ENCODE peak calls at places on chromosomes 11 and 22, in seven cellular contexts. One of them, this sample, is unnamed.

GRCh38 chr11:71384561-71384960 is 63.6 kb downstream of the DHCR7 start:
- DNase-seq in activated CD4-positive, alpha-beta T cell treated with anti-CD3 and anti-CD28 coated beads, Interleukin-2, amount 50 U/mL, for 4 hours: no peak
- DNase-seq in activated CD8-positive, alpha-beta T cell treated with anti-CD3 and anti-CD28 coated beads, Interleukin-2, amount 10 ng/mL, durations not matched to agents 7 days and 5 days: no peak
- DNase-seq in WTC11: no peak
- DNase-seq in EH: no peak
- DNase-seq in activated naive CD4-positive, alpha-beta T cell: no peak
- DNase-seq in naive B cell: no peak
- DNase-seq in this sample: no peak

GRCh38 chr22:41974691-41975290 is 5.5 kb downstream of the SEPTIN3 start:
- DNase-seq in activated CD4-positive, alpha-beta T cell treated with anti-CD3 and anti-CD28 coated beads, Interleukin-2, amount 50 U/mL, for 4 hours: no peak
- DNase-seq in activated CD8-positive, alpha-beta T cell treated with anti-CD3 and anti-CD28 coated beads, Interleukin-2, amount 10 ng/mL, durations not matched to agents 7 days and 5 days: no peak
- DNase-seq in WTC11: no peak
- DNase-seq in EH: no peak
- DNase-seq in activated naive CD4-positive, alpha-beta T cell: no peak
- DNase-seq in naive B cell: no peak
- DNase-seq in this sample: no peak

GRCh38 chr22:28105396-28105795 is 186.3 kb upstream of the PITPNB start:
- DNase-seq in activated CD4-positive, alpha-beta T cell treated with anti-CD3 and anti-CD28 coated beads, Interleukin-2, amount 50 U/mL, for 4 hours: no peak
- DNase-seq in activated CD8-positive, alpha-beta T cell treated with anti-CD3 and anti-CD28 coated beads, Interleukin-2, amount 10 ng/mL, durations not matched to agents 7 days and 5 days: no peak
- DNase-seq in WTC11: no peak
- DNase-seq in EH: no peak
- DNase-seq in activated naive CD4-positive, alpha-beta T cell: no peak
- DNase-seq in naive B cell: no peak
- DNase-seq in this sample: no peak

GRCh38 chr22:46381142-46381541 is 45.6 kb downstream of the TRMU start:
- DNase-seq in activated CD4-positive, alpha-beta T cell treated with anti-CD3 and anti-CD28 coated beads, Interleukin-2, amount 50 U/mL, for 4 hours: no peak
- DNase-seq in activated CD8-positive, alpha-beta T cell treated with anti-CD3 and anti-CD28 coated beads, Interleukin-2, amount 10 ng/mL, durations not matched to agents 7 days and 5 days: no peak
- DNase-seq in WTC11: no peak
- DNase-seq in EH: peak; percentile 59
- DNase-seq in activated naive CD4-positive, alpha-beta T cell: no peak
- DNase-seq in naive B cell: no peak
- DNase-seq in this sample: no peak

GRCh38 chr11:1858154-1858553 is 5.3 kb downstream of the LSP1 start:
- DNase-seq in activated CD4-positive, alpha-beta T cell treated with anti-CD3 and anti-CD28 coated beads, Interleukin-2, amount 50 U/mL, for 4 hours: no peak
- DNase-seq in activated CD8-positive, alpha-beta T cell treated with anti-CD3 and anti-CD28 coated beads, Interleukin-2, amount 10 ng/mL, durations not matched to agents 7 days and 5 days: no peak
- DNase-seq in WTC11: no peak
- DNase-seq in EH: no peak
- DNase-seq in activated naive CD4-positive, alpha-beta T cell: no peak
- DNase-seq in naive B cell: no peak
- DNase-seq in this sample: no peak

GRCh38 chr22:37985050-37985585 is 763 bp upstream of the SOX10 start:
- DNase-seq in activated CD4-positive, alpha-beta T cell treated with anti-CD3 and anti-CD28 coated beads, Interleukin-2, amount 50 U/mL, for 4 hours: no peak
- DNase-seq in activated CD8-positive, alpha-beta T cell treated with anti-CD3 and anti-CD28 coated beads, Interleukin-2, amount 10 ng/mL, durations not matched to agents 7 days and 5 days: no peak
- DNase-seq in WTC11: no peak
- DNase-seq in EH: no peak
- DNase-seq in activated naive CD4-positive, alpha-beta T cell: no peak
- DNase-seq in naive B cell: no peak
- DNase-seq in this sample: no peak

GRCh38 chr11:120151536-120151935 is 13.6 kb upstream of the TRIM29 start:
- DNase-seq in activated CD4-positive, alpha-beta T cell treated with anti-CD3 and anti-CD28 coated beads, Interleukin-2, amount 50 U/mL, for 4 hours: no peak
- DNase-seq in activated CD8-positive, alpha-beta T cell treated with anti-CD3 and anti-CD28 coated beads, Interleukin-2, amount 10 ng/mL, durations not matched to agents 7 days and 5 days: no peak
- DNase-seq in WTC11: no peak
- DNase-seq in EH: peak; percentile 12
- DNase-seq in activated naive CD4-positive, alpha-beta T cell: no peak
- DNase-seq in naive B cell: no peak
- DNase-seq in this sample: no peak

GRCh38 chr22:36467946-36468345 is 13.5 kb downstream of the TXN2 start:
- DNase-seq in activated CD4-positive, alpha-beta T cell treated with anti-CD3 and anti-CD28 coated beads, Interleukin-2, amount 50 U/mL, for 4 hours: no peak
- DNase-seq in activated CD8-positive, alpha-beta T cell treated with anti-CD3 and anti-CD28 coated beads, Interleukin-2, amount 10 ng/mL, durations not matched to agents 7 days and 5 days: no peak
- DNase-seq in WTC11: no peak
- DNase-seq in EH: peak; percentile 97
- DNase-seq in activated naive CD4-positive, alpha-beta T cell: no peak
- DNase-seq in naive B cell: no peak
- DNase-seq in this sample: peak; percentile 82

GRCh38 chr22:20904008-20904979 is 12.9 kb upstream of the CRKL start:
- DNase-seq in activated CD4-positive, alpha-beta T cell treated with anti-CD3 and anti-CD28 coated beads, Interleukin-2, amount 50 U/mL, for 4 hours: no peak
- DNase-seq in activated CD8-positive, alpha-beta T cell treated with anti-CD3 and anti-CD28 coated beads, Interleukin-2, amount 10 ng/mL, durations not matched to agents 7 days and 5 days: no peak
- DNase-seq in WTC11: no peak
- DNase-seq in EH: peak; percentile 88
- DNase-seq in activated naive CD4-positive, alpha-beta T cell: no peak
- DNase-seq in naive B cell: no peak
- DNase-seq in this sample: peak; percentile 31

GRCh38 chr22:17387356-17387755 is 18.1 kb downstream of the CECR2 start:
- DNase-seq in activated CD4-positive, alpha-beta T cell treated with anti-CD3 and anti-CD28 coated beads, Interleukin-2, amount 50 U/mL, for 4 hours: no peak
- DNase-seq in activated CD8-positive, alpha-beta T cell treated with anti-CD3 and anti-CD28 coated beads, Interleukin-2, amount 10 ng/mL, durations not matched to agents 7 days and 5 days: no peak
- DNase-seq in WTC11: no peak
- DNase-seq in EH: no peak
- DNase-seq in activated naive CD4-positive, alpha-beta T cell: no peak
- DNase-seq in naive B cell: no peak
- DNase-seq in this sample: no peak

GRCh38 chr11:130813196-130813595 is 103.1 kb downstream of the SNX19 start:
- DNase-seq in activated CD4-positive, alpha-beta T cell treated with anti-CD3 and anti-CD28 coated beads, Interleukin-2, amount 50 U/mL, for 4 hours: no peak
- DNase-seq in activated CD8-positive, alpha-beta T cell treated with anti-CD3 and anti-CD28 coated beads, Interleukin-2, amount 10 ng/mL, durations not matched to agents 7 days and 5 days: no peak
- DNase-seq in WTC11: no peak
- DNase-seq in EH: no peak
- DNase-seq in activated naive CD4-positive, alpha-beta T cell: no peak
- DNase-seq in naive B cell: no peak
- DNase-seq in this sample: no peak

GRCh38 chr22:44483878-44484277 is 14.2 kb downstream of the RTL6 start:
- DNase-seq in activated CD4-positive, alpha-beta T cell treated with anti-CD3 and anti-CD28 coated beads, Interleukin-2, amount 50 U/mL, for 4 hours: no peak
- DNase-seq in activated CD8-positive, alpha-beta T cell treated with anti-CD3 and anti-CD28 coated beads, Interleukin-2, amount 10 ng/mL, durations not matched to agents 7 days and 5 days: peak; percentile 9
- DNase-seq in WTC11: no peak
- DNase-seq in EH: no peak
- DNase-seq in activated naive CD4-positive, alpha-beta T cell: no peak
- DNase-seq in naive B cell: no peak
- DNase-seq in this sample: no peak

GRCh38 chr11:1102221-1102971 is 27.7 kb downstream of the MUC2 start:
- DNase-seq in activated CD4-positive, alpha-beta T cell treated with anti-CD3 and anti-CD28 coated beads, Interleukin-2, amount 50 U/mL, for 4 hours: no peak
- DNase-seq in activated CD8-positive, alpha-beta T cell treated with anti-CD3 and anti-CD28 coated beads, Interleukin-2, amount 10 ng/mL, durations not matched to agents 7 days and 5 days: no peak
- DNase-seq in WTC11: no peak
- DNase-seq in EH: no peak
- DNase-seq in activated naive CD4-positive, alpha-beta T cell: no peak
- DNase-seq in naive B cell: no peak
- DNase-seq in this sample: no peak

GRCh38 chr11:124474079-124474478 is 28.6 kb upstream of the OR8B8 start:
- DNase-seq in activated CD4-positive, alpha-beta T cell treated with anti-CD3 and anti-CD28 coated beads, Interleukin-2, amount 50 U/mL, for 4 hours: no peak
- DNase-seq in activated CD8-positive, alpha-beta T cell treated with anti-CD3 and anti-CD28 coated beads, Interleukin-2, amount 10 ng/mL, durations not matched to agents 7 days and 5 days: no peak
- DNase-seq in WTC11: no peak
- DNase-seq in EH: no peak
- DNase-seq in activated naive CD4-positive, alpha-beta T cell: no peak
- DNase-seq in naive B cell: no peak
- DNase-seq in this sample: no peak

GRCh38 chr22:23695748-23696325 is 5.0 kb downstream of the RGL4 start:
- DNase-seq in activated CD4-positive, alpha-beta T cell treated with anti-CD3 and anti-CD28 coated beads, Interleukin-2, amount 50 U/mL, for 4 hours: no peak
- DNase-seq in activated CD8-positive, alpha-beta T cell treated with anti-CD3 and anti-CD28 coated beads, Interleukin-2, amount 10 ng/mL, durations not matched to agents 7 days and 5 days: no peak
- DNase-seq in WTC11: no peak
- DNase-seq in EH: no peak
- DNase-seq in activated naive CD4-positive, alpha-beta T cell: no peak
- DNase-seq in naive B cell: no peak
- DNase-seq in this sample: no peak

GRCh38 chr11:6626971-6627761 is 7.9 kb upstream of the TPP1 start:
- DNase-seq in activated CD4-positive, alpha-beta T cell treated with anti-CD3 and anti-CD28 coated beads, Interleukin-2, amount 50 U/mL, for 4 hours: no peak
- DNase-seq in activated CD8-positive, alpha-beta T cell treated with anti-CD3 and anti-CD28 coated beads, Interleukin-2, amount 10 ng/mL, durations not matched to agents 7 days and 5 days: no peak
- DNase-seq in WTC11: no peak
- DNase-seq in EH: no peak
- DNase-seq in activated naive CD4-positive, alpha-beta T cell: no peak
- DNase-seq in naive B cell: no peak
- DNase-seq in this sample: no peak

GRCh38 chr11:133318221-133318620 is 214.1 kb downstream of the OPCML start:
- DNase-seq in activated CD4-positive, alpha-beta T cell treated with anti-CD3 and anti-CD28 coated beads, Interleukin-2, amount 50 U/mL, for 4 hours: no peak
- DNase-seq in activated CD8-positive, alpha-beta T cell treated with anti-CD3 and anti-CD28 coated beads, Interleukin-2, amount 10 ng/mL, durations not matched to agents 7 days and 5 days: no peak
- DNase-seq in WTC11: peak; percentile 35
- DNase-seq in EH: no peak
- DNase-seq in activated naive CD4-positive, alpha-beta T cell: no peak
- DNase-seq in naive B cell: no peak
- DNase-seq in this sample: no peak

GRCh38 chr22:26743149-26743548 is 85.8 kb downstream of the MIAT start:
- DNase-seq in activated CD4-positive, alpha-beta T cell treated with anti-CD3 and anti-CD28 coated beads, Interleukin-2, amount 50 U/mL, for 4 hours: no peak
- DNase-seq in activated CD8-positive, alpha-beta T cell treated with anti-CD3 and anti-CD28 coated beads, Interleukin-2, amount 10 ng/mL, durations not matched to agents 7 days and 5 days: no peak
- DNase-seq in WTC11: no peak
- DNase-seq in EH: no peak
- DNase-seq in activated naive CD4-positive, alpha-beta T cell: no peak
- DNase-seq in naive B cell: no peak
- DNase-seq in this sample: no peak

GRCh38 chr22:25656724-25657123 is 85.3 kb upstream of the MYO18B start:
- DNase-seq in activated CD4-positive, alpha-beta T cell treated with anti-CD3 and anti-CD28 coated beads, Interleukin-2, amount 50 U/mL, for 4 hours: no peak
- DNase-seq in activated CD8-positive, alpha-beta T cell treated with anti-CD3 and anti-CD28 coated beads, Interleukin-2, amount 10 ng/mL, durations not matched to agents 7 days and 5 days: no peak
- DNase-seq in WTC11: no peak
- DNase-seq in EH: no peak
- DNase-seq in activated naive CD4-positive, alpha-beta T cell: no peak
- DNase-seq in naive B cell: peak; percentile 62
- DNase-seq in this sample: no peak